ENCODE peak calls at places on chromosomes 3 and 15, in nine cellular contexts. K, Q, F, C, O, X, V, R and G are unnamed samples.

GRCh38 chr15:99109555-99110021 is 4.7 kb downstream of the SYNM start:
- DNase-seq in R (no peak), V (no peak), Q (no peak), O (no peak), X (no peak), C (no peak), F (no peak), K (no peak), G (no peak)

GRCh38 chr3:42749753-42750231 is 23.3 kb downstream of the CCDC13 start:
- DNase-seq in C (no peak), X (peak), O (no peak), Q (peak), K (no peak), V (no peak), R (no peak), F (no peak), G (no peak)

GRCh38 chr3:88005066-88005465 is 53.7 kb downstream of the CGGBP1 start:
- DNase-seq in O (peak), C (no peak), F (peak), K (no peak), V (no peak), X (peak), R (no peak), Q (no peak), G (no peak)

GRCh38 chr3:122415762-122416654 is at the start of gene WDR5B:
- DNase-seq in K (no peak), O (peak), V (no peak), Q (peak), F (peak), R (peak), X (peak), C (peak), G (peak)

GRCh38 chr3:48684480-48685143 is 1.1 kb downstream of the NCKIPSD start:
- DNase-seq in Q (no peak), R (no peak), F (no peak), K (no peak), C (no peak), V (no peak), O (no peak), X (peak), G (no peak)

GRCh38 chr3:178085817-178086123 is 450.5 kb upstream of the KCNMB2 start:
- DNase-seq in Q (no peak), O (no peak), V (no peak), X (no peak), F (no peak), K (no peak), C (no peak), R (no peak), G (no peak)

GRCh38 chr15:40982855-40983254 is 29.6 kb downstream of the CHAC1 start:
- DNase-seq in X (peak), Q (no peak), O (no peak), C (no peak), F (peak), V (no peak), K (no peak), R (no peak), G (no peak)

GRCh38 chr15:68619303-68619698 is 40.5 kb downstream of the CORO2B start:
- DNase-seq in O (no peak), X (no peak), F (no peak), C (no peak), K (no peak), R (no peak), V (peak), Q (no peak), G (no peak)

GRCh38 chr3:156509209-156510174 is 45.4 kb downstream of the SSR3 start:
- DNase-seq in F (peak), K (no peak), V (peak), R (no peak), O (peak), X (peak), Q (peak), C (peak), G (peak)

GRCh38 chr15:60414016-60414682 is 16.4 kb upstream of the ANXA2 start:
- DNase-seq in V (no peak), C (no peak), R (no peak), F (peak), O (peak), K (no peak), X (peak), Q (no peak), G (no peak)

GRCh38 chr15:40410476-40410875 is 4.9 kb downstream of the IVD start:
- DNase-seq in Q (no peak), R (no peak), K (no peak), F (no peak), V (no peak), O (no peak), X (no peak), C (no peak), G (no peak)

GRCh38 chr3:47323431-47324277 is 40.9 kb downstream of the KLHL18 start:
- DNase-seq in R (no peak), V (no peak), X (peak), C (no peak), O (no peak), F (peak), K (no peak), Q (no peak), G (no peak)

GRCh38 chr3:43015572-43016512 is 36.7 kb downstream of the GASK1A start:
- DNase-seq in R (no peak), C (no peak), Q (no peak), O (no peak), F (no peak), X (no peak), V (no peak), K (no peak), G (peak)

GRCh38 chr15:85633859-85634258 is 160.9 kb downstream of the KLHL25 start:
- DNase-seq in Q (no peak), X (no peak), F (no peak), O (no peak), K (no peak), V (no peak), R (no peak), C (no peak), G (no peak)